ENCODE peak calls at places on chromosome 6, in four cellular contexts. J is cardiac muscle cell, D is tibial nerve, Y is brain microvascular endothelial cell. T is an unnamed sample.

GRCh38 chr6:96074006-96074405 is 58.2 kb downstream of the FUT9 start:
- DNase-seq in J (no peak), D (no peak), Y (no peak), T (no peak)

GRCh38 chr6:134363323-134364039 is 45.6 kb upstream of the SGK1 start:
- DNase-seq in J (no peak), D (no peak), Y (peak; percentile 94), T (no peak)

GRCh38 chr6:166757226-166758135 is 130.4 kb upstream of the RPS6KA2 start:
- DNase-seq in J (peak; percentile 35), D (no peak), Y (peak; percentile 39), T (no peak)

GRCh38 chr6:162058281-162058875 is 669.2 kb downstream of the PRKN start:
- DNase-seq in J (no peak), D (no peak), Y (no peak), T (no peak)

GRCh38 chr6:142476446-142476845 is 174.6 kb downstream of the ADGRG6 start:
- DNase-seq in J (no peak), D (no peak), Y (no peak), T (no peak)

GRCh38 chr6:56839533-56840183 is 115.2 kb upstream of the BEND6 start:
- DNase-seq in J (no peak), D (no peak), Y (no peak), T (no peak)

GRCh38 chr6:25175656-25176055 is 103.5 kb upstream of the CARMIL1 start:
- DNase-seq in J (peak; percentile 10), D (no peak), Y (no peak), T (no peak)

GRCh38 chr6:97316982-97317381 is 34.0 kb upstream of the MMS22L start:
- DNase-seq in J (no peak), D (no peak), Y (no peak), T (no peak)

GRCh38 chr6:163413345-163414116 is 987 bp upstream of the QKI start:
- DNase-seq in J (peak; percentile 96), D (peak; percentile 78), Y (peak; percentile 79), T (peak; percentile 89)

GRCh38 chr6:36596359-36596758 is 2.2 kb downstream of the SRSF3 start:
- DNase-seq in J (no peak), D (no peak), Y (no peak), T (no peak)

GRCh38 chr6:137488736-137489409 is 5.3 kb downstream of the OLIG3 start:
- DNase-seq in J (no peak), D (no peak), Y (no peak), T (peak; percentile 68)

GRCh38 chr6:63714091-63714490 is 78.5 kb downstream of the PHF3 start:
- DNase-seq in J (no peak), D (no peak), Y (no peak), T (no peak)

GRCh38 chr6:11460001-11460668 is 77.4 kb upstream of the TMEM170B start:
- DNase-seq in J (peak; percentile 56), D (no peak), Y (peak; percentile 24), T (no peak)

GRCh38 chr6:137975058-137975940 is 108.2 kb downstream of the TNFAIP3 start:
- DNase-seq in J (peak; percentile 56), D (no peak), Y (no peak), T (no peak)

GRCh38 chr6:155287762-155288161 is 23.9 kb downstream of the CLDN20 start:
- DNase-seq in J (no peak), D (no peak), Y (no peak), T (no peak)

GRCh38 chr6:3315068-3315467 is 56.3 kb downstream of the PSMG4 start:
- DNase-seq in J (no peak), D (no peak), Y (no peak), T (no peak)

GRCh38 chr6:120779441-120779840 is 554.8 kb downstream of the TBC1D32 start:
- DNase-seq in J (no peak), D (no peak), Y (no peak), T (no peak)

GRCh38 chr6:70124443-70124842 is 178.4 kb downstream of the COL9A1 start:
- DNase-seq in J (no peak), D (no peak), Y (no peak), T (no peak)

GRCh38 chr6:89951574-89952360 is 57.5 kb downstream of the GJA10 start:
- DNase-seq in J (peak; percentile 40), D (no peak), Y (peak; percentile 45), T (no peak)

GRCh38 chr6:54198134-54198533 is 86.9 kb downstream of the MLIP start:
- DNase-seq in J (peak; percentile 36), D (no peak), Y (no peak), T (no peak)

GRCh38 chr6:136609878-136610706 is 59.9 kb upstream of the MAP7 start:
- DNase-seq in J (peak; percentile 98), D (no peak), Y (peak; percentile 96), T (no peak)

GRCh38 chr6:219019-219570 is 73.2 kb upstream of the DUSP22 start:
- DNase-seq in J (no peak), D (no peak), Y (no peak), T (no peak)

GRCh38 chr6:108616544-108616943 is 55.8 kb downstream of the FOXO3 start:
- DNase-seq in J (peak; percentile 63), D (peak; percentile 66), Y (no peak), T (no peak)
- TF ChIP-seq CTCF in J (no peak), D (no peak), Y (no peak), T (no peak)

GRCh38 chr6:6390849-6391602 is 70.6 kb upstream of the F13A1 start:
- DNase-seq in J (no peak), D (no peak), Y (no peak), T (no peak)
- H3K4me3 ChIP-seq in J (no peak overlapping the region), D (no peak overlapping the region), Y (no peak overlapping the region), T (no peak overlapping the region)

GRCh38 chr6:159035891-159036290 is 8.9 kb downstream of the TAGAP start:
- DNase-seq in J (no peak), D (no peak), Y (no peak), T (no peak)
- H3K27me3 ChIP-seq in J (no peaks in the 10 kb centered on the region), D (no peaks in the 10 kb centered on the region), Y (no peaks in the 10 kb centered on the region), T (no peaks in the 10 kb centered on the region)

GRCh38 chr6:40395066-40395697 is 192.0 kb downstream of the LRFN2 start:
- DNase-seq in J (no peak), D (no peak), Y (no peak), T (no peak)

GRCh38 chr6:40394381-40394780 is 192.8 kb downstream of the LRFN2 start:
- DNase-seq in J (no peak), D (no peak), Y (no peak), T (no peak)

GRCh38 chr6:40395698-40396076 is 191.5 kb downstream of the LRFN2 start:
- DNase-seq in J (no peak), D (no peak), Y (no peak), T (no peak)

GRCh38 chr6:40391851-40392595 is 195.1 kb downstream of the LRFN2 start:
- DNase-seq in J (no peak), D (no peak), Y (no peak), T (no peak)

DNA sequence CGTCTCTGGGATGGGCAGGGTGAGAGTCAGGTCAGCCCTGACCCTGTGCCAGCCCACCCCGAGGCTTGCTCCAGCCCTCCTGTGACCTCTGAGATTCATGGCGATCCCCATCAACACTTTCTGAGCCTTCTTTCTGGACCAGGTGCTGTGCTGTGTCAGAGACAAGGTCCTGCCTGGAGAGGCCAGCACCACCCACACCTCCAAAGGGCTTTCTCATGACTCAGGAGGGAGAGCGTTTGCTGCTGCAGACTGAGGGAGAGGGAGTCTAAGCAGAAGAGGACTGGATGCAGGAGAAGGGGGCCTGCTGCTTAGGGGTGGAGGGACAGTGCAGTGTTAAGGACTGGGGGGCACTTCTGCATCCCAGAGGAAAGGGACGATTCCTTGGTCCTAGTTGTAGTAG is 193.5 kb downstream of the LRFN2 start:
- DNase-seq in J (no peak), D (no peak), Y (no peak), T (no peak)
- TF ChIP-seq CTCF in J (no peak), D (no peak), Y (no peak), T (no peak)

GRCh38 chr6:1228754-1229191 is 83.1 kb upstream of the FOXQ1 start:
- DNase-seq in J (no peak), D (no peak), Y (no peak), T (no peak)

GRCh38 chr6:1229301-1229700 is 82.6 kb upstream of the FOXQ1 start:
- DNase-seq in J (no peak), D (no peak), Y (no peak), T (no peak)

GRCh38 chr6:1230689-1231605 is 81.0 kb upstream of the FOXQ1 start:
- DNase-seq in J (no peak), D (no peak), Y (no peak), T (no peak)

GRCh38 chr6:1230281-1230680 is 81.6 kb upstream of the FOXQ1 start:
- DNase-seq in J (no peak), D (no peak), Y (no peak), T (no peak)

DNA sequence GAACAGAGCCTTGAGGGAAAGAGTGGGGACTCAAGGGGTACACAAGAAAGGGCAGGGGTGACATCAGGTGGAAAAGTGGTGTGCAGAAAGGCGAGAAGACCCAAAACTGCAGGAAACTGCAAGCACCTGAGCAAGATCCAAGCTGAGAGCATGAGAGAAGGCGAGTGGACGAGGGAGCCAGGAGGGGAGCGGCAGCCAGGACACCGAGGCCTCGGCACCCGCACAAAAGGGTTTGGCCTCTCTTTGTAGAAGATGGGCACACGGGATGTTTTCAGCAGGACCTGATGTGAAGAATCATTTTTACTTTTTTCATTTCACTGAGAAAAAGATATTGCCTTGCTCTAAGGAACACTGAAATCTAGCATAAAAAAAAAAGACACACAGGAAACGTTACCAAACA is 82.1 kb upstream of the FOXQ1 start:
- DNase-seq in J (no peak), D (no peak), Y (no peak), T (no peak)
- H3K4me3 ChIP-seq in J (no peak overlapping the region), D (no peak overlapping the region), Y (no peak overlapping the region), T (no peak overlapping the region)

GRCh38 chr6:41423002-41423401 is 87.6 kb downstream of the NCR2 start:
- DNase-seq in J (no peak), D (no peak), Y (no peak), T (no peak)
- H3K27me3 ChIP-seq in J (peaks cover 54% of the 10 kb centered on the region), D (no peaks in the 10 kb centered on the region), Y (peaks cover 23% of the 10 kb centered on the region), T (peaks cover 13% of the 10 kb centered on the region)

GRCh38 chr6:170227521-170227983 is 63.3 kb downstream of the DLL1 start:
- DNase-seq in J (no peak), D (no peak), Y (no peak), T (peak; percentile 71)
- TF ChIP-seq CTCF in J (no peak), D (no peak), Y (no peak), T (no peak)

GRCh38 chr6:33187809-33188208 is 4.5 kb downstream of the COL11A2 start:
- DNase-seq in J (no peak), D (no peak), Y (no peak), T (no peak)

GRCh38 chr6:33185654-33186187 is 6.5 kb downstream of the COL11A2 start:
- DNase-seq in J (no peak), D (no peak), Y (no peak), T (no peak)

GRCh38 chr6:33183071-33183683 is 9.1 kb downstream of the COL11A2 start:
- DNase-seq in J (no peak), D (no peak), Y (no peak), T (no peak)

GRCh38 chr6:33189164-33189563 is 3.1 kb downstream of the COL11A2 start:
- DNase-seq in J (no peak), D (no peak), Y (no peak), T (peak; percentile 32)

DNA sequence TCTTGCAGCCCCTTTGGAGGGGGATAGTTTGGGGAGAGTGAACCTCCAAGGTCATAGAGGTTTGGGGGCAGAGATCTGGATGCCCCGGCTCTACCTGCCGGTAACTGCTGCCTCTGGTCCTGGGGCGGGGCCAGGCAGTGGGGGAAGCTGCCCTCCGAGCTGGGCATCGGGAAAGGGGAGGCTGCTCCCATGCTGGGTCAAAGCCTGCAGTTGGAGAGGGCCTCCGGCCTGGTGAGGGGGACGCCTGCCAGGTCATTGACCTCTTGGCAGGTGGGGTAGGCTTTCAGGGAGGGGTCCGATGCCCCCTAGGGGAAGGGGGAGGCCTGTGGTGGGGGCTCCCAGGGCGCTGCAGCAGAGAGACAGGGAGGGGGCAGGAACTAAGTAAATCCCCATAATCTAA is 7.1 kb downstream of the COL11A2 start:
- DNase-seq in J (no peak), D (no peak), Y (no peak), T (peak; percentile 54)
- H3K4me3 ChIP-seq in J (no peak overlapping the region), D (no peak overlapping the region), Y (no peak overlapping the region), T (no peak overlapping the region)

T was measured in left lung.